ENCODE peak calls at places on chromosomes 13 and 19, in four cellular contexts. Y, B, Z and I are unnamed samples.

GRCh38 chr13:84570831-84571230 is 688.6 kb upstream of the SLITRK1 start:
- DNase-seq in Y (no peak), B (no peak), Z (no peak), I (no peak)

GRCh38 chr19:3983936-3984583 is 1.2 kb downstream of the EEF2 start:
- DNase-seq in Y (no peak), B (no peak), Z (no peak), I (no peak)

GRCh38 chr13:32432856-32433255 is 4.9 kb upstream of the N4BP2L1 start:
- DNase-seq in Y (no peak), B (no peak), Z (peak; percentile 49), I (no peak)

GRCh38 chr19:42023121-42023942 is 29.3 kb upstream of the ATP1A3 start:
- DNase-seq in Y (peak; percentile 69), B (peak; percentile 81), Z (peak; percentile 15), I (peak; percentile 78)

GRCh38 chr13:66424417-66424816 is 805.7 kb downstream of the PCDH9 start:
- DNase-seq in Y (no peak), B (no peak), Z (no peak), I (no peak)

GRCh38 chr13:28161370-28161769 is 23.0 kb downstream of the PAN3 start:
- DNase-seq in Y (no peak), B (peak; percentile 52), Z (peak; percentile 68), I (no peak)

GRCh38 chr19:39830406-39830805 is 3.6 kb downstream of the DYRK1B start:
- DNase-seq in Y (no peak), B (no peak), Z (no peak), I (no peak)

GRCh38 chr19:55638864-55639359 is 1.9 kb upstream of the ZNF580 start:
- DNase-seq in Y (peak; percentile 26), B (peak; percentile 78), Z (peak; percentile 66), I (peak; percentile 63)

GRCh38 chr19:18488403-18488723 is 33.5 kb downstream of the ELL start:
- DNase-seq in Y (no peak), B (no peak), Z (no peak), I (no peak)

GRCh38 chr19:54017266-54017665 is 25.8 kb downstream of the CACNG6 start:
- DNase-seq in Y (no peak), B (no peak), Z (no peak), I (no peak)

DNA sequence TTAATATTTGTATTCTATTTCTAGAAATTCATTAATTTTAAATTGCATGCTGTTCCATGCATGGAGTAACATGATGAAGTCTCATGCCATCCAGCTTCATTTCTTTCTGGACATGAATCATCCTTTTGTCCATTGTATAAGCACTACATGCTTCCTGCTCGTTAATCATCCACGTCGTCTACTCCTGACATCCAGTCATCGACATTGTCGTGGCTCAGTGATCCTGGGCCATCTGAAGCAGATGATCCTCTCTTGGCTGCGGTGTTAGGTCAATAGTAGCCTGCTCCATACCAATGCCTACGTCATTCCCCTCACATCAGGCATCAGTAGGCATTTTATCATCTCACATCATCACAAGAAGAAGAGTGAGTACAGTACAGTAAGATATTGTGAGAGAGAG is 8.0 kb upstream of the MYO16 start:
- DNase-seq in Y (no peak), B (no peak), Z (no peak), I (no peak)
- TF ChIP-seq ELF4 in Y (no peak), B (no peak), Z (no peak), I (no peak)

DNA sequence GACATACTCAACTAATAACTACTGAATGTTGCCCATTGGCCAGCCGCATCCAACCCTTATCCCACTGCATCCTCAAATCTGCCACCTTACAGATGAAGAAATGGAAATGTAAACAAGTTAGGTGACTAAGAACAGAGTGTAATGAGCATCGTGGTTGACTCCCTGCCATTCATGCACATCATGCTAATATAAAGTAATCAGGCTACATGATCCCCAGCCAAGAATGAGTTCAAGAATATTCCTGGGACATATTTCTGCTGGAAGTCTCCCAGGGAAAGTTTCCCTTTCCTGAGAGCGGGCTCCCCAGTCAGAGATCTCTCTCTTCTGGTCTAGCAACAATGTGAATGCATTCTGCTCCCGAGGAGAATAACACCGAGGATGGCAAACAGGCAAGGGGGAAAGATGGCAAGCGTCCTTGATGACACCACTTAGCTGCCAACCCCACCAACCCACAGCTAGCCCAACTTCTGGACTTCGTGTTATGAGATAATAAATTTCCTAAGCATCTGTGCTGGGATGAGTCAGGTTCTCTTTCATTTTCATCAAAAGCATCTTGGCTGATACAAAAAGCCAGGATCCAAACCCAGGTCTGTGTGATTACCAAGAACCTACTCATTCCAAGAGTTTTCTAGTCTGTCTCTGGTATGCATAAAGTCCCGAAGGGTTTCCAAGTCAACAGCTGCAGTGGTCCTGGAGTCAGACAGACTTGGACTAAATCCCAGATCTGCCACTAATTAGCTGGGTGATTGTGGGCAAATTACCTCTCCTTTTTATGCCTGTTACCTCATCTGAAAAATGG is 55.7 kb upstream of the SERP2 start:
- DNase-seq in Y (no peak), B (no peak), Z (no peak), I (no peak)
- TF ChIP-seq ELF4 in Y (no peak), B (no peak), Z (no peak), I (no peak)

GRCh38 chr19:48456864-48457263 is 1.5 kb downstream of the KCNJ14 start:
- DNase-seq in Y (no peak), B (no peak), Z (no peak), I (no peak)

GRCh38 chr19:48455908-48456562 is 661 bp downstream of the KCNJ14 start:
- DNase-seq in Y (no peak), B (no peak), Z (no peak), I (no peak)

GRCh38 chr19:48455171-48455907 is at the start of gene KCNJ14:
- DNase-seq in Y (no peak), B (peak; percentile 33), Z (no peak), I (no peak)

GRCh38 chr19:48461651-48461981 is 6.2 kb downstream of the KCNJ14 start:
- DNase-seq in Y (no peak), B (no peak), Z (no peak), I (no peak)

DNA sequence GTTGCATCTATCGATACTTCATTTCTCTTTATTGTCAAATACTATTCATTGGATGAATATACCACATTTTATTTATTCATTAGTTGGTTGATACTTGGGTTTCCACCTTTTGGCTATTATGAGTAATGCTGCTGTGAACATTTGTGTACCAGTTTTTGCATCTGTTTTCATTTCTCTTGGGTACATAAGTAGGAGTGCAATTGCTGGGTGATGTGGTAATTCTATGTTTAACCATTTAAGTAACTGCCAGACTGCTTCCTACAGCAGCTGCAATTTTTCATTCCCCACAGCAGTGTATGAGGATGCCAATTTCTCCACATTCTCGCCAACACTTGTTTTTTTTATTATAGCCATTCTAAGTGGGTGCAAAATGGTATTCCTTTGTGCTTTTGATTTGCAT is 2.6 kb downstream of the KCNJ14 start:
- DNase-seq in Y (no peak), B (no peak), Z (no peak), I (no peak)
- TF ChIP-seq ELF4 in Y (no peak), B (no peak), Z (no peak), I (no peak)

GRCh38 chr13:113855931-113856715 is 7.8 kb downstream of the GAS6 start:
- DNase-seq in Y (no peak), B (no peak), Z (no peak), I (no peak)

GRCh38 chr13:113853518-113854237 is 10.2 kb downstream of the GAS6 start:
- DNase-seq in Y (no peak), B (peak; percentile 62), Z (no peak), I (no peak)

GRCh38 chr13:113854238-113855011 is 9.5 kb downstream of the GAS6 start:
- DNase-seq in Y (no peak), B (no peak), Z (no peak), I (no peak)

GRCh38 chr13:113856716-113857065 is 7.2 kb downstream of the GAS6 start:
- DNase-seq in Y (no peak), B (no peak), Z (peak; percentile 21), I (no peak)

GRCh38 chr13:113855012-113855921 is 8.6 kb downstream of the GAS6 start:
- DNase-seq in Y (no peak), B (no peak), Z (no peak), I (no peak)
- TF ChIP-seq ELF4 in Y (no peak), B (no peak), Z (no peak), I (no peak)

GRCh38 chr19:45149129-45149528 is 11.7 kb downstream of the NKPD1 start:
- DNase-seq in Y (no peak), B (no peak), Z (no peak), I (no peak)

GRCh38 chr19:45150731-45151725 is 9.8 kb downstream of the NKPD1 start:
- DNase-seq in Y (no peak), B (peak; percentile 44), Z (no peak), I (no peak)

GRCh38 chr19:45147835-45148676 is 12.7 kb downstream of the NKPD1 start:
- DNase-seq in Y (no peak), B (peak; percentile 18), Z (no peak), I (peak; percentile 69)

GRCh38 chr19:45151821-45152503 is 8.8 kb downstream of the NKPD1 start:
- DNase-seq in Y (no peak), B (no peak), Z (no peak), I (peak; percentile 54)

GRCh38 chr19:45150180-45150579 is 10.6 kb downstream of the NKPD1 start:
- DNase-seq in Y (no peak), B (no peak), Z (no peak), I (no peak)
- TF ChIP-seq ELF4 in Y (no peak), B (no peak), Z (no peak), I (no peak)